ENCODE peak calls at places on chromosomes 2 and 18, in six cellular contexts. One of them, this sample, is unnamed.

GRCh38 chr18:31610841-31611240 is 19.2 kb downstream of the TTR start:
- DNase-seq in HTR-8/SVneo: peak
- DNase-seq in tibial artery: no peak
- DNase-seq in stimulated activated CD8-positive, alpha-beta memory T cell treated with anti-CD3 and anti-CD28 coated beads, Interleukin-7, amount 100 ng/mL, for 1 hour: no peak
- DNase-seq in activated gamma-delta T cell treated with anti-CD3 and anti-CD28 coated beads, Interleukin-2, amount 50 U/mL, for 16 hours: no peak
- DNase-seq in GM19239: no peak
- DNase-seq in this sample: no peak

GRCh38 chr2:159165065-159165464 is 121.4 kb downstream of the WDSUB1 start:
- DNase-seq in tibial artery: no peak
- DNase-seq in GM19239: no peak
- DNase-seq in stimulated activated CD8-positive, alpha-beta memory T cell treated with anti-CD3 and anti-CD28 coated beads, Interleukin-7, amount 100 ng/mL, for 1 hour: no peak
- DNase-seq in HTR-8/SVneo: no peak
- DNase-seq in activated gamma-delta T cell treated with anti-CD3 and anti-CD28 coated beads, Interleukin-2, amount 50 U/mL, for 16 hours: no peak
- DNase-seq in this sample: no peak

GRCh38 chr18:77124452-77124922 is 8.1 kb downstream of the MBP start:
- DNase-seq in activated gamma-delta T cell treated with anti-CD3 and anti-CD28 coated beads, Interleukin-2, amount 50 U/mL, for 16 hours: no peak
- DNase-seq in stimulated activated CD8-positive, alpha-beta memory T cell treated with anti-CD3 and anti-CD28 coated beads, Interleukin-7, amount 100 ng/mL, for 1 hour: no peak
- DNase-seq in tibial artery: no peak
- DNase-seq in GM19239: no peak
- DNase-seq in HTR-8/SVneo: no peak
- DNase-seq in this sample: no peak

GRCh38 chr2:158539176-158539895 is 82.6 kb downstream of the PKP4 start:
- DNase-seq in stimulated activated CD8-positive, alpha-beta memory T cell treated with anti-CD3 and anti-CD28 coated beads, Interleukin-7, amount 100 ng/mL, for 1 hour: no peak
- DNase-seq in activated gamma-delta T cell treated with anti-CD3 and anti-CD28 coated beads, Interleukin-2, amount 50 U/mL, for 16 hours: no peak
- DNase-seq in tibial artery: no peak
- DNase-seq in GM19239: no peak
- DNase-seq in HTR-8/SVneo: peak
- DNase-seq in this sample: no peak

GRCh38 chr2:12721571-12722444 is 5.1 kb downstream of the TRIB2 start:
- DNase-seq in activated gamma-delta T cell treated with anti-CD3 and anti-CD28 coated beads, Interleukin-2, amount 50 U/mL, for 16 hours: no peak
- DNase-seq in stimulated activated CD8-positive, alpha-beta memory T cell treated with anti-CD3 and anti-CD28 coated beads, Interleukin-7, amount 100 ng/mL, for 1 hour: no peak
- DNase-seq in tibial artery: no peak
- DNase-seq in GM19239: no peak
- DNase-seq in HTR-8/SVneo: no peak
- DNase-seq in this sample: no peak

GRCh38 chr2:37653805-37654378 is 17.6 kb downstream of the CDC42EP3 start:
- DNase-seq in stimulated activated CD8-positive, alpha-beta memory T cell treated with anti-CD3 and anti-CD28 coated beads, Interleukin-7, amount 100 ng/mL, for 1 hour: no peak
- DNase-seq in tibial artery: peak
- DNase-seq in activated gamma-delta T cell treated with anti-CD3 and anti-CD28 coated beads, Interleukin-2, amount 50 U/mL, for 16 hours: no peak
- DNase-seq in GM19239: no peak
- DNase-seq in HTR-8/SVneo: no peak
- DNase-seq in this sample: no peak

GRCh38 chr2:112942654-112943002 is 31.7 kb downstream of the IL37 start:
- DNase-seq in HTR-8/SVneo: no peak
- DNase-seq in stimulated activated CD8-positive, alpha-beta memory T cell treated with anti-CD3 and anti-CD28 coated beads, Interleukin-7, amount 100 ng/mL, for 1 hour: no peak
- DNase-seq in tibial artery: no peak
- DNase-seq in GM19239: no peak
- DNase-seq in activated gamma-delta T cell treated with anti-CD3 and anti-CD28 coated beads, Interleukin-2, amount 50 U/mL, for 16 hours: no peak
- DNase-seq in this sample: no peak

GRCh38 chr2:227853765-227854271 is 17.6 kb upstream of the DAW1 start:
- DNase-seq in activated gamma-delta T cell treated with anti-CD3 and anti-CD28 coated beads, Interleukin-2, amount 50 U/mL, for 16 hours: no peak
- DNase-seq in tibial artery: no peak
- DNase-seq in HTR-8/SVneo: no peak
- DNase-seq in GM19239: no peak
- DNase-seq in stimulated activated CD8-positive, alpha-beta memory T cell treated with anti-CD3 and anti-CD28 coated beads, Interleukin-7, amount 100 ng/mL, for 1 hour: no peak
- DNase-seq in this sample: no peak

GRCh38 chr2:159399716-159400525 is 113.4 kb upstream of the WDSUB1 start:
- DNase-seq in HTR-8/SVneo: no peak
- DNase-seq in tibial artery: no peak
- DNase-seq in GM19239: no peak
- DNase-seq in stimulated activated CD8-positive, alpha-beta memory T cell treated with anti-CD3 and anti-CD28 coated beads, Interleukin-7, amount 100 ng/mL, for 1 hour: no peak
- DNase-seq in activated gamma-delta T cell treated with anti-CD3 and anti-CD28 coated beads, Interleukin-2, amount 50 U/mL, for 16 hours: no peak
- DNase-seq in this sample: no peak

GRCh38 chr2:152336103-152336853 is 1.3 kb downstream of the FMNL2 start:
- DNase-seq in activated gamma-delta T cell treated with anti-CD3 and anti-CD28 coated beads, Interleukin-2, amount 50 U/mL, for 16 hours: no peak
- DNase-seq in GM19239: peak
- DNase-seq in HTR-8/SVneo: peak
- DNase-seq in stimulated activated CD8-positive, alpha-beta memory T cell treated with anti-CD3 and anti-CD28 coated beads, Interleukin-7, amount 100 ng/mL, for 1 hour: no peak
- DNase-seq in tibial artery: peak
- DNase-seq in this sample: no peak

GRCh38 chr2:196592912-196593881 is 46.3 kb upstream of the CCDC150 start:
- DNase-seq in tibial artery: no peak
- DNase-seq in GM19239: peak
- DNase-seq in HTR-8/SVneo: peak
- DNase-seq in activated gamma-delta T cell treated with anti-CD3 and anti-CD28 coated beads, Interleukin-2, amount 50 U/mL, for 16 hours: no peak
- DNase-seq in stimulated activated CD8-positive, alpha-beta memory T cell treated with anti-CD3 and anti-CD28 coated beads, Interleukin-7, amount 100 ng/mL, for 1 hour: no peak
- DNase-seq in this sample: no peak

GRCh38 chr2:111897924-111898702 is at the start of gene MERTK:
- DNase-seq in stimulated activated CD8-positive, alpha-beta memory T cell treated with anti-CD3 and anti-CD28 coated beads, Interleukin-7, amount 100 ng/mL, for 1 hour: no peak
- DNase-seq in GM19239: peak
- DNase-seq in HTR-8/SVneo: peak
- DNase-seq in tibial artery: peak
- DNase-seq in activated gamma-delta T cell treated with anti-CD3 and anti-CD28 coated beads, Interleukin-2, amount 50 U/mL, for 16 hours: peak
- DNase-seq in this sample: peak

GRCh38 chr2:157363612-157364101 is 38.0 kb upstream of the ERMN start:
- DNase-seq in GM19239: no peak
- DNase-seq in stimulated activated CD8-positive, alpha-beta memory T cell treated with anti-CD3 and anti-CD28 coated beads, Interleukin-7, amount 100 ng/mL, for 1 hour: no peak
- DNase-seq in tibial artery: no peak
- DNase-seq in activated gamma-delta T cell treated with anti-CD3 and anti-CD28 coated beads, Interleukin-2, amount 50 U/mL, for 16 hours: no peak
- DNase-seq in HTR-8/SVneo: no peak
- DNase-seq in this sample: no peak

GRCh38 chr2:24793752-24794477 is 690 bp downstream of the CENPO start:
- DNase-seq in HTR-8/SVneo: peak
- DNase-seq in tibial artery: no peak
- DNase-seq in stimulated activated CD8-positive, alpha-beta memory T cell treated with anti-CD3 and anti-CD28 coated beads, Interleukin-7, amount 100 ng/mL, for 1 hour: no peak
- DNase-seq in activated gamma-delta T cell treated with anti-CD3 and anti-CD28 coated beads, Interleukin-2, amount 50 U/mL, for 16 hours: no peak
- DNase-seq in GM19239: no peak
- DNase-seq in this sample: no peak

GRCh38 chr2:71005271-71006202 is 10.9 kb upstream of the TEX261 start:
- DNase-seq in tibial artery: no peak
- DNase-seq in stimulated activated CD8-positive, alpha-beta memory T cell treated with anti-CD3 and anti-CD28 coated beads, Interleukin-7, amount 100 ng/mL, for 1 hour: no peak
- DNase-seq in GM19239: no peak
- DNase-seq in activated gamma-delta T cell treated with anti-CD3 and anti-CD28 coated beads, Interleukin-2, amount 50 U/mL, for 16 hours: no peak
- DNase-seq in HTR-8/SVneo: no peak
- DNase-seq in this sample: no peak

GRCh38 chr18:27605107-27605834 is 420.2 kb upstream of the CHST9 start:
- DNase-seq in stimulated activated CD8-positive, alpha-beta memory T cell treated with anti-CD3 and anti-CD28 coated beads, Interleukin-7, amount 100 ng/mL, for 1 hour: no peak
- DNase-seq in activated gamma-delta T cell treated with anti-CD3 and anti-CD28 coated beads, Interleukin-2, amount 50 U/mL, for 16 hours: no peak
- DNase-seq in HTR-8/SVneo: peak
- DNase-seq in GM19239: peak
- DNase-seq in tibial artery: peak
- DNase-seq in this sample: no peak

GRCh38 chr2:23526114-23526513 is 141.1 kb downstream of the KLHL29 start:
- DNase-seq in HTR-8/SVneo: no peak
- DNase-seq in stimulated activated CD8-positive, alpha-beta memory T cell treated with anti-CD3 and anti-CD28 coated beads, Interleukin-7, amount 100 ng/mL, for 1 hour: no peak
- DNase-seq in GM19239: no peak
- DNase-seq in activated gamma-delta T cell treated with anti-CD3 and anti-CD28 coated beads, Interleukin-2, amount 50 U/mL, for 16 hours: no peak
- DNase-seq in tibial artery: no peak
- DNase-seq in this sample: no peak

GRCh38 chr2:230268606-230269222 is 43.2 kb downstream of the SP140 start:
- DNase-seq in HTR-8/SVneo: no peak
- DNase-seq in stimulated activated CD8-positive, alpha-beta memory T cell treated with anti-CD3 and anti-CD28 coated beads, Interleukin-7, amount 100 ng/mL, for 1 hour: no peak
- DNase-seq in GM19239: no peak
- DNase-seq in tibial artery: no peak
- DNase-seq in activated gamma-delta T cell treated with anti-CD3 and anti-CD28 coated beads, Interleukin-2, amount 50 U/mL, for 16 hours: no peak
- DNase-seq in this sample: no peak

GRCh38 chr2:166627893-166628292 is 133.8 kb upstream of the SCN7A start:
- DNase-seq in tibial artery: no peak
- DNase-seq in stimulated activated CD8-positive, alpha-beta memory T cell treated with anti-CD3 and anti-CD28 coated beads, Interleukin-7, amount 100 ng/mL, for 1 hour: no peak
- DNase-seq in HTR-8/SVneo: no peak
- DNase-seq in activated gamma-delta T cell treated with anti-CD3 and anti-CD28 coated beads, Interleukin-2, amount 50 U/mL, for 16 hours: no peak
- DNase-seq in GM19239: no peak
- DNase-seq in this sample: no peak

GRCh38 chr2:88133875-88134274 is 6.0 kb upstream of the FABP1 start:
- DNase-seq in GM19239: no peak
- DNase-seq in stimulated activated CD8-positive, alpha-beta memory T cell treated with anti-CD3 and anti-CD28 coated beads, Interleukin-7, amount 100 ng/mL, for 1 hour: no peak
- DNase-seq in HTR-8/SVneo: no peak
- DNase-seq in activated gamma-delta T cell treated with anti-CD3 and anti-CD28 coated beads, Interleukin-2, amount 50 U/mL, for 16 hours: no peak
- DNase-seq in tibial artery: no peak
- DNase-seq in this sample: no peak

GRCh38 chr2:80510716-80511115 is 206.2 kb upstream of the LRRTM1 start:
- DNase-seq in stimulated activated CD8-positive, alpha-beta memory T cell treated with anti-CD3 and anti-CD28 coated beads, Interleukin-7, amount 100 ng/mL, for 1 hour: no peak
- DNase-seq in activated gamma-delta T cell treated with anti-CD3 and anti-CD28 coated beads, Interleukin-2, amount 50 U/mL, for 16 hours: no peak
- DNase-seq in HTR-8/SVneo: no peak
- DNase-seq in tibial artery: no peak
- DNase-seq in GM19239: no peak
- DNase-seq in this sample: no peak

GRCh38 chr2:38107738-38108410 is 31.9 kb upstream of the CYP1B1 start:
- DNase-seq in stimulated activated CD8-positive, alpha-beta memory T cell treated with anti-CD3 and anti-CD28 coated beads, Interleukin-7, amount 100 ng/mL, for 1 hour: no peak
- DNase-seq in GM19239: no peak
- DNase-seq in HTR-8/SVneo: no peak
- DNase-seq in activated gamma-delta T cell treated with anti-CD3 and anti-CD28 coated beads, Interleukin-2, amount 50 U/mL, for 16 hours: no peak
- DNase-seq in tibial artery: no peak
- DNase-seq in this sample: no peak

GRCh38 chr2:235883675-235884074 is 284.5 kb downstream of the GBX2 start:
- DNase-seq in GM19239: no peak
- DNase-seq in activated gamma-delta T cell treated with anti-CD3 and anti-CD28 coated beads, Interleukin-2, amount 50 U/mL, for 16 hours: no peak
- DNase-seq in tibial artery: no peak
- DNase-seq in HTR-8/SVneo: no peak
- DNase-seq in stimulated activated CD8-positive, alpha-beta memory T cell treated with anti-CD3 and anti-CD28 coated beads, Interleukin-7, amount 100 ng/mL, for 1 hour: no peak
- DNase-seq in this sample: no peak

GRCh38 chr18:72544092-72544886 is at the start of gene CBLN2:
- DNase-seq in HTR-8/SVneo: peak
- DNase-seq in tibial artery: no peak
- DNase-seq in activated gamma-delta T cell treated with anti-CD3 and anti-CD28 coated beads, Interleukin-2, amount 50 U/mL, for 16 hours: no peak
- DNase-seq in stimulated activated CD8-positive, alpha-beta memory T cell treated with anti-CD3 and anti-CD28 coated beads, Interleukin-7, amount 100 ng/mL, for 1 hour: no peak
- DNase-seq in GM19239: peak
- DNase-seq in this sample: no peak

GRCh38 chr2:241598487-241598886 is 38.5 kb downstream of the THAP4 start:
- DNase-seq in HTR-8/SVneo: no peak
- DNase-seq in tibial artery: no peak
- DNase-seq in activated gamma-delta T cell treated with anti-CD3 and anti-CD28 coated beads, Interleukin-2, amount 50 U/mL, for 16 hours: no peak
- DNase-seq in stimulated activated CD8-positive, alpha-beta memory T cell treated with anti-CD3 and anti-CD28 coated beads, Interleukin-7, amount 100 ng/mL, for 1 hour: no peak
- DNase-seq in GM19239: no peak
- DNase-seq in this sample: no peak